ENCODE peak calls at places on chromosomes 12 and 14, in ten cellular contexts. H, Z, F, V, T, Y, B, C, O and N are unnamed samples.
A peak's percentile ranks its signal among the peaks of the same experiment; 100 is the strongest.

GRCh38 chr14:83006071-83006670 is 1472.5 kb upstream of the SEL1L start:
- DNase-seq in V (no peak), Z (no peak), C (no peak), Y (no peak), H (no peak), T (no peak), O (no peak), F (no peak), B (no peak), N (no peak)

GRCh38 chr12:13046914-13047472 is 2.8 kb downstream of the FAM234B start:
- DNase-seq in C (no peak), T (no peak), Y (no peak), B (peak; percentile 29), V (no peak), O (no peak), Z (no peak), F (no peak), H (no peak), N (no peak)

GRCh38 chr12:127941332-127941731 is 325.6 kb upstream of the TMEM132C start:
- DNase-seq in F (no peak), T (no peak), B (no peak), Y (no peak), V (no peak), C (no peak), H (no peak), O (no peak), Z (no peak), N (no peak)

GRCh38 chr14:104217486-104218360 is 79.3 kb downstream of the KIF26A start:
- DNase-seq in Y (no peak), H (no peak), Z (no peak), F (no peak), V (no peak), C (no peak), O (no peak), B (no peak), T (peak; percentile 46), N (no peak)

GRCh38 chr12:64669270-64669842 is 59.1 kb downstream of the RASSF3 start:
- DNase-seq in V (peak; percentile 81), T (peak; percentile 72), B (peak; percentile 41), C (no peak), F (no peak), H (peak; percentile 59), O (no peak), Z (peak; percentile 25), Y (peak; percentile 56), N (no peak)

GRCh38 chr12:58346032-58346632 is 404.8 kb downstream of the ATP23 start:
- DNase-seq in Z (peak; percentile 66), O (no peak), B (peak; percentile 25), V (no peak), F (no peak), C (no peak), T (no peak), Y (peak; percentile 6), H (no peak), N (peak; percentile 86)

GRCh38 chr14:29741909-29742401 is 185.7 kb downstream of the PRKD1 start:
- DNase-seq in C (no peak), O (no peak), Y (no peak), F (peak; percentile 51), B (no peak), H (no peak), Z (peak; percentile 73), V (no peak), T (no peak), N (peak; percentile 59)

GRCh38 chr12:4269279-4269991 is 4.1 kb upstream of the CCND2 start:
- DNase-seq in O (peak; percentile 75), F (peak; percentile 72), Y (peak; percentile 92), H (peak; percentile 91), V (peak; percentile 84), C (no peak), T (peak; percentile 89), Z (no peak), B (peak; percentile 84), N (no peak)

GRCh38 chr14:51410846-51411245 is 170.8 kb downstream of the TMX1 start:
- DNase-seq in Z (no peak), O (no peak), H (no peak), Y (no peak), V (no peak), C (no peak), B (no peak), F (no peak), T (no peak), N (no peak)

GRCh38 chr12:11716794-11717532 is 67.5 kb downstream of the ETV6 start:
- DNase-seq in F (no peak), T (no peak), V (no peak), O (no peak), B (no peak), Y (no peak), Z (peak; percentile 73), H (no peak), C (no peak), N (no peak)

GRCh38 chr14:35378638-35379568 is 25.6 kb downstream of the NFKBIA start:
- DNase-seq in C (no peak), B (no peak), Y (no peak), Z (no peak), H (no peak), T (no peak), F (no peak), V (no peak), O (no peak), N (no peak)

GRCh38 chr14:69101331-69101826 is 51.5 kb downstream of the DCAF5 start:
- DNase-seq in B (no peak), H (no peak), Z (peak; percentile 3), F (no peak), Y (no peak), O (no peak), C (no peak), T (no peak), V (no peak), N (no peak)

GRCh38 chr12:20593611-20594010 is 101.5 kb upstream of the SLCO1C1 start:
- DNase-seq in T (no peak), V (no peak), F (no peak), O (no peak), C (no peak), Z (no peak), Y (no peak), H (no peak), B (no peak), N (no peak)

GRCh38 chr14:58082491-58083098 is 69.4 kb downstream of the ARMH4 start:
- DNase-seq in O (peak; percentile 14), Z (no peak), Y (no peak), B (no peak), V (no peak), F (no peak), T (no peak), C (no peak), H (no peak), N (no peak)

GRCh38 chr12:27583057-27583797 is 59.2 kb downstream of the PPFIBP1 start:
- DNase-seq in B (no peak), Z (no peak), C (no peak), Y (no peak), T (no peak), V (no peak), O (no peak), F (no peak), H (no peak), N (no peak)

GRCh38 chr12:6961278-6961694 is 9.2 kb downstream of the PHB2 start:
- DNase-seq in B (peak; percentile 73), Z (peak; percentile 60), V (no peak), Y (peak; percentile 77), C (peak; percentile 76), O (peak; percentile 77), T (peak; percentile 94), H (peak; percentile 74), F (no peak), N (no peak)

GRCh38 chr14:73814158-73814557 is 37.5 kb upstream of the PTGR2 start:
- DNase-seq in Y (no peak), H (no peak), T (no peak), V (no peak), C (no peak), Z (no peak), O (no peak), F (no peak), B (no peak), N (no peak)

GRCh38 chr12:53389702-53390101 is 9.7 kb downstream of the SP1 start:
- DNase-seq in V (no peak), C (no peak), F (no peak), B (no peak), O (no peak), T (no peak), Y (no peak), Z (no peak), H (no peak), N (no peak)

GRCh38 chr14:57526942-57527341 is 33.3 kb upstream of the CCDC198 start:
- DNase-seq in B (no peak), V (peak; percentile 43), O (no peak), Z (no peak), H (no peak), T (no peak), F (no peak), C (no peak), Y (no peak), N (no peak)

GRCh38 chr14:88824314-88825077 is at the start of gene TTC8:
- DNase-seq in T (peak; percentile 95), F (peak; percentile 77), C (peak; percentile 88), Y (peak; percentile 90), Z (peak; percentile 88), H (peak; percentile 79), V (peak; percentile 97), O (peak; percentile 87), B (peak; percentile 88), N (peak; percentile 96)

GRCh38 chr14:52926994-52927393 is 23.9 kb downstream of the FERMT2 start:
- DNase-seq in Y (no peak), F (no peak), C (no peak), V (no peak), O (no peak), B (no peak), T (no peak), H (no peak), Z (peak; percentile 22), N (peak; percentile 24)

GRCh38 chr12:92905258-92905810 is 23.8 kb downstream of the EEA1 start:
- DNase-seq in H (no peak), O (no peak), B (no peak), Z (no peak), Y (no peak), T (no peak), V (no peak), F (no peak), C (no peak), N (no peak)

GRCh38 chr12:106580671-106581508 is 1.9 kb upstream of the RFX4 start:
- DNase-seq in O (peak; percentile 5), T (no peak), B (no peak), V (peak; percentile 21), Z (no peak), C (no peak), H (no peak), Y (no peak), F (no peak), N (no peak)

GRCh38 chr12:7161327-7161726 is 28.2 kb upstream of the PEX5 start:
- DNase-seq in C (no peak), V (no peak), F (no peak), Y (no peak), H (no peak), B (peak; percentile 8), O (no peak), T (no peak), Z (no peak), N (no peak)

GRCh38 chr12:125406131-125406530 is 340.9 kb downstream of the AACS start:
- DNase-seq in C (no peak), B (peak; percentile 16), Y (no peak), V (no peak), F (no peak), T (no peak), Z (no peak), O (no peak), H (no peak), N (no peak)

GRCh38 chr14:32779845-32780244 is 158.8 kb upstream of the NPAS3 start:
- DNase-seq in F (no peak), B (no peak), O (no peak), Z (no peak), C (no peak), Y (no peak), V (no peak), H (no peak), T (no peak), N (no peak)

GRCh38 chr14:59482471-59483331 is 1.5 kb downstream of the L3HYPDH start:
- DNase-seq in O (no peak), C (no peak), V (no peak), B (no peak), H (no peak), F (no peak), Z (no peak), Y (no peak), T (no peak), N (no peak)

GRCh38 chr14:26934151-26934550 is 336.3 kb upstream of the NOVA1 start:
- DNase-seq in F (no peak), C (no peak), Y (no peak), O (no peak), V (no peak), Z (no peak), B (no peak), H (no peak), T (no peak), N (no peak)